ENCODE peak calls at places on chromosomes 16 and 17, in seven cellular contexts. D is neuronal stem cell, V is IMR-90, W is Karpas-422, S is HCT116, I is PC-3, L is endodermal cell. B is an unnamed sample.

GRCh38 chr17:72152392-72152727 is 31.5 kb downstream of the SOX9 start:
- DNase-seq in W (no peak), D (no peak), V (peak; percentile 25), L (no peak), I (peak; percentile 69), S (no peak), B (no peak)

GRCh38 chr17:4934173-4934979 is 2.3 kb downstream of the GP1BA start:
- DNase-seq in D (no peak), W (no peak), I (peak; percentile 71), L (peak; percentile 86), V (peak; percentile 38), S (no peak), B (peak; percentile 69)

GRCh38 chr16:83964684-83965443 is 3.2 kb upstream of the NECAB2 start:
- DNase-seq in D (no peak), W (no peak), V (no peak), I (no peak), L (no peak), S (no peak), B (no peak)

GRCh38 chr16:86452451-86452850 is 57.9 kb upstream of the FOXF1 start:
- DNase-seq in S (no peak), V (peak; percentile 68), W (no peak), I (no peak), D (no peak), L (no peak), B (no peak)

GRCh38 chr16:77437859-77438258 is 3.0 kb upstream of the ADAMTS18 start:
- DNase-seq in S (no peak), D (no peak), L (no peak), V (no peak), W (peak; percentile 48), I (no peak), B (no peak)

GRCh38 chr17:82838386-82839063 is 1.3 kb downstream of the ZNF750 start:
- DNase-seq in W (no peak), I (peak; percentile 35), V (peak; percentile 17), S (no peak), D (no peak), L (peak; percentile 45), B (no peak)

GRCh38 chr16:87392823-87393679 is 915 bp downstream of the MAP1LC3B start:
- DNase-seq in D (peak; percentile 21), L (peak; percentile 81), V (peak; percentile 47), I (peak; percentile 36), W (peak; percentile 70), S (no peak), B (peak; percentile 19)

GRCh38 chr16:52251495-52251894 is 295.4 kb downstream of the TOX3 start:
- DNase-seq in S (no peak), W (no peak), I (no peak), D (no peak), V (no peak), L (no peak), B (no peak)

DNA sequence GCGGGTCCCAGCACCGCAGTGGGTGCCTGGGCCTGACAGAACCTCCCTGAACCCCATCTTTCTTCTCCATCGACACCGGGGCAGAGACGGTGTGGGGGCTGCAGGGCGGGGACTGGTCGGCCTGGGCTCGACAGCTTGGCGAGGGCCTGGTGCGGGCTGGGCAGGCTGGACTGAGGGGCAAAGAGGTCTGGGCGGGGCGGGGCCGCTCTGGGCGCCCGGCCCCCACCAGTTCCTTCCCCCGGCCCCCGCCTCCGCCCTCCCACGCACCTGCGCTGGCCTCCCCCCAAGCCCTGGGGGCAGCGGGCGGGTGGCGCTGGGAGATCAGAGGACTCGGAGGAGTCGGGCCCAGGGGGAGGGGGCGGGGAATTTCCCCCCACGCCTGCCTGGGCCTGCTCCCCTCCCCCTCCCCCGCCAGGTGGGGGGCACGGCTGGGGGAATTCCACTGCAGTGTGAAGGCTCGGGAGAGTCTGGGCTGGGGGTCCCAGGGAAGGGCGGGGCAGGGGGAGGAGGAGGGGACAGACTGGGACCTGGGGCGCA is 933 bp upstream of the KREMEN2 start:
- DNase-seq in V (no peak), I (no peak), S (no peak), D (no peak), L (peak; percentile 69), W (no peak), B (no peak)
- H3K9ac ChIP-seq in V (no peak overlapping the region), I (no peak overlapping the region), S (peak overlapping the region; percentile 88), D (peak overlapping the region; percentile 84), L (no peak overlapping the region), W (peak overlapping the region; percentile 87), B (no peak overlapping the region)

DNA sequence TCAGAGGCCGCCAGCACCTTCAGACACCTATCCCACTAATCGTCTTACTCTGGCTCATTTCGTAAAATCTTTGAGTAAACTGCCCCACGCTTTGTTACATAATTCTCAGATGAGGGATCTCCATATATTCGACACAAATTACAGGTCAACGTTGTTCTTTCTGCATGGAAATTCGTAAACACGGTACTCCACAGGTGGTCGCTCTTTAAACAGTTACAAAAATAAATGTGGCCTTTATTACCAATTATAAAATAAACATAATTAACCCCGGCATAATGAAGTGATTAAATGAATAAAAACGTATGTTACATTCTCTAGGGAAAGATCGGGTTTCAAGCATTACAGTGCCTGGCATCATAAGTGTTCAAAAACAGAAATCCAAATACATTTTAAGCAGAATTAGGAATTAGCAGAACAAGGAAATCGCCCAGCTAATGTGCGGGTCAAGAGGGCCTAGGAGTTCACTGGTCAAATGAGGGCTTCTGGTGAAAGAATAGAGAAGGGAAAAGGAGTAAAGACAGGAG is 943 bp upstream of the PIP4K2B start:
- DNase-seq in S (no peak), L (no peak), W (no peak), V (no peak), D (no peak), I (no peak), B (no peak)
- H3K9ac ChIP-seq in S (peak overlapping the region; percentile 79), L (peak overlapping the region; percentile 95), W (peak overlapping the region; percentile 98), V (no peak overlapping the region), D (no peak overlapping the region), I (peak overlapping the region; percentile 98), B (peak overlapping the region; percentile 86)

GRCh38 chr16:72216767-72217166 is 44.8 kb upstream of the PMFBP1 start:
- DNase-seq in I (no peak), L (no peak), W (no peak), D (no peak), V (no peak), S (no peak), B (no peak)
- H3K9ac ChIP-seq in I (no peak overlapping the region), L (no peak overlapping the region), W (no peak overlapping the region), D (no peak overlapping the region), V (no peak overlapping the region), S (no peak overlapping the region), B (no peak overlapping the region)

DNA sequence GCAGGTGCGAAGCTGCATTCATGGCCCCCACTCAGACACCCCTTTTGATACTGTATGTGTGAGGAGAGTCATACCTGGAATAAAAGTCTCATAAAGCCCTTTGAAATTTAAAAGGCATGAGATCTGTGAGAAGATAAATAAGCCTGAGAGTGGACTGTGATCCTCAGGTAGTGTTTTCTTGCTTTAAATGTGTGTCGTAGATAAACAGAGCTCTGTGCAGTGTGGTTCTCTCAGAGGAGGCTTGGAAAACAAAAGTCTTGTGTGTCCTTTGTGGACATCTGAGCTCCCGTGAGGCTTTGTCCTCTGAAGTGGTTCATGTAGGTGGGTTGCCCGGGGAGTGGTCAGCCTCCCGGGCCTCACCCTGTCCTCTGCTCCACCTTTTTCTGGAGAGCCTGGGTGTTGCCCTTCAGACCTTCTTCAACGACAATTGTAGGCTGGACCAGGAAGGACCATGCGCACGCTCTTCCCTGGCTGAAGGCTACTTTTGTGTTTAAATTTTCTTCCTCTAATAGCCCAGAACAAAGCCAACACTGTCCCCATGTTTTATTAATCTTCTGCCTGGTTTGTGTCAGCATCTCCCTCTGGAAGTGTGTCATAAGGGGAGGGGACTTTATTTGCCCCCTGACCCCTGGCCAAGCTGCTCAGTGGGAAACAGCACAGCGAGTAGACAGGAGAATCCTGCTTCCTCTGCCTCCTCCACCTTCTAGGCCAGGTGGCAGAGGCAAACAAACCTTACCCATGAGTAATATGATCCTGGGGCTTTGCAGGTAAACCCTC is 151.2 kb downstream of the MSI2 start:
- DNase-seq in I (peak; percentile 96), V (no peak), D (no peak), L (no peak), S (no peak), W (no peak), B (no peak)
- H3K9ac ChIP-seq in I (peak overlapping the region; percentile 84), V (no peak overlapping the region), D (no peak overlapping the region), L (no peak overlapping the region), S (no peak overlapping the region), W (no peak overlapping the region), B (no peak overlapping the region)

GRCh38 chr16:66131895-66132294 is 234.6 kb upstream of the CDH5 start:
- DNase-seq in W (no peak), S (no peak), D (no peak), I (peak; percentile 38), L (no peak), V (peak; percentile 82), B (no peak)
- H3K9ac ChIP-seq in W (no peak overlapping the region), S (no peak overlapping the region), D (no peak overlapping the region), I (no peak overlapping the region), L (no peak overlapping the region), V (peak overlapping the region; percentile 32), B (no peak overlapping the region)

GRCh38 chr16:85146922-85147651 is 34.8 kb upstream of the CIBAR2 start:
- DNase-seq in V (no peak), S (no peak), D (no peak), L (no peak), I (no peak), W (no peak), B (no peak)

GRCh38 chr16:85144026-85144915 is 32.0 kb upstream of the CIBAR2 start:
- DNase-seq in D (no peak), V (no peak), W (peak; percentile 38), S (no peak), L (no peak), I (no peak), B (no peak)

GRCh38 chr16:85146532-85146797 is 34.2 kb upstream of the CIBAR2 start:
- DNase-seq in W (no peak), S (no peak), I (no peak), L (no peak), D (no peak), V (no peak), B (no peak)

GRCh38 chr16:85145734-85146531 is 33.7 kb upstream of the CIBAR2 start:
- DNase-seq in L (no peak), W (peak; percentile 33), S (no peak), I (no peak), V (no peak), D (no peak), B (no peak)

GRCh38 chr16:85145188-85145587 is 32.9 kb upstream of the CIBAR2 start:
- DNase-seq in D (no peak), I (no peak), W (no peak), S (no peak), V (no peak), L (no peak), B (no peak)
- H3K9ac ChIP-seq in D (no peak overlapping the region), I (no peak overlapping the region), W (no peak overlapping the region), S (no peak overlapping the region), V (no peak overlapping the region), L (no peak overlapping the region), B (no peak overlapping the region)

B was measured in MM.1S.